ENCODE peak calls at places on chromosome 4, in five cellular contexts. One of them, this sample, is unnamed.

GRCh38 chr4:8050180-8050554 is 108.4 kb downstream of the ABLIM2 start:
- DNase-seq in CD4-positive, alpha-beta T cell: no peak
- DNase-seq in omental fat pad: no peak
- DNase-seq in brain microvascular endothelial cell: no peak
- DNase-seq in cardiac fibroblast: no peak
- DNase-seq in this sample: no peak

GRCh38 chr4:82201805-82202636 is 171.8 kb downstream of the HNRNPD start:
- DNase-seq in cardiac fibroblast: peak
- DNase-seq in omental fat pad: no peak
- DNase-seq in brain microvascular endothelial cell: peak
- DNase-seq in CD4-positive, alpha-beta T cell: peak
- DNase-seq in this sample: no peak

GRCh38 chr4:26176621-26177121 is 144.1 kb upstream of the RBPJ start:
- DNase-seq in omental fat pad: no peak
- DNase-seq in brain microvascular endothelial cell: peak
- DNase-seq in CD4-positive, alpha-beta T cell: no peak
- DNase-seq in cardiac fibroblast: peak
- DNase-seq in this sample: no peak

GRCh38 chr4:83046693-83047473 is 11.9 kb downstream of the COPS4 start:
- DNase-seq in CD4-positive, alpha-beta T cell: no peak
- DNase-seq in brain microvascular endothelial cell: no peak
- DNase-seq in cardiac fibroblast: no peak
- DNase-seq in omental fat pad: no peak
- DNase-seq in this sample: no peak

GRCh38 chr4:123042095-123042494 is 119.7 kb upstream of the NUDT6 start:
- DNase-seq in cardiac fibroblast: no peak
- DNase-seq in omental fat pad: no peak
- DNase-seq in CD4-positive, alpha-beta T cell: no peak
- DNase-seq in brain microvascular endothelial cell: no peak
- DNase-seq in this sample: no peak

GRCh38 chr4:6612961-6613675 is 27.4 kb upstream of the MRFAP1 start:
- DNase-seq in omental fat pad: no peak
- DNase-seq in brain microvascular endothelial cell: no peak
- DNase-seq in CD4-positive, alpha-beta T cell: no peak
- DNase-seq in cardiac fibroblast: no peak
- DNase-seq in this sample: no peak

GRCh38 chr4:11487876-11488545 is 59.3 kb upstream of the HS3ST1 start:
- DNase-seq in cardiac fibroblast: peak
- DNase-seq in brain microvascular endothelial cell: no peak
- DNase-seq in CD4-positive, alpha-beta T cell: no peak
- DNase-seq in omental fat pad: no peak
- DNase-seq in this sample: no peak

GRCh38 chr4:71186566-71187398 is 152.0 kb upstream of the SLC4A4 start:
- DNase-seq in brain microvascular endothelial cell: no peak
- DNase-seq in cardiac fibroblast: peak
- DNase-seq in CD4-positive, alpha-beta T cell: peak
- DNase-seq in omental fat pad: no peak
- DNase-seq in this sample: no peak

GRCh38 chr4:72665376-72665978 is 96.5 kb upstream of the ADAMTS3 start:
- DNase-seq in cardiac fibroblast: no peak
- DNase-seq in omental fat pad: no peak
- DNase-seq in CD4-positive, alpha-beta T cell: no peak
- DNase-seq in brain microvascular endothelial cell: no peak
- DNase-seq in this sample: no peak

GRCh38 chr4:2745981-2746806 is 9.9 kb downstream of the TNIP2 start:
- DNase-seq in omental fat pad: no peak
- DNase-seq in CD4-positive, alpha-beta T cell: peak
- DNase-seq in cardiac fibroblast: peak
- DNase-seq in brain microvascular endothelial cell: peak
- DNase-seq in this sample: peak

GRCh38 chr4:184284742-184285141 is 67.1 kb upstream of the ENPP6 start:
- DNase-seq in omental fat pad: no peak
- DNase-seq in brain microvascular endothelial cell: no peak
- DNase-seq in cardiac fibroblast: no peak
- DNase-seq in CD4-positive, alpha-beta T cell: no peak
- DNase-seq in this sample: no peak

GRCh38 chr4:165874072-165874798 is 1.2 kb downstream of the TLL1 start:
- DNase-seq in omental fat pad: no peak
- DNase-seq in CD4-positive, alpha-beta T cell: no peak
- DNase-seq in cardiac fibroblast: peak
- DNase-seq in brain microvascular endothelial cell: no peak
- DNase-seq in this sample: no peak

GRCh38 chr4:139872274-139872673 is 206.7 kb downstream of the MGST2 start:
- DNase-seq in brain microvascular endothelial cell: peak
- DNase-seq in omental fat pad: no peak
- DNase-seq in CD4-positive, alpha-beta T cell: no peak
- DNase-seq in cardiac fibroblast: peak
- DNase-seq in this sample: peak

GRCh38 chr4:24560770-24561415 is 23.5 kb downstream of the DHX15 start:
- DNase-seq in CD4-positive, alpha-beta T cell: no peak
- DNase-seq in cardiac fibroblast: no peak
- DNase-seq in omental fat pad: no peak
- DNase-seq in brain microvascular endothelial cell: no peak
- DNase-seq in this sample: no peak

GRCh38 chr4:107823870-107824366 is 814 bp upstream of the SGMS2 start:
- DNase-seq in omental fat pad: no peak
- DNase-seq in cardiac fibroblast: no peak
- DNase-seq in CD4-positive, alpha-beta T cell: no peak
- DNase-seq in brain microvascular endothelial cell: no peak
- DNase-seq in this sample: peak

GRCh38 chr4:17111959-17112659 is 213.7 kb upstream of the LDB2 start:
- DNase-seq in omental fat pad: no peak
- DNase-seq in CD4-positive, alpha-beta T cell: no peak
- DNase-seq in cardiac fibroblast: peak
- DNase-seq in brain microvascular endothelial cell: no peak
- DNase-seq in this sample: no peak
- TF ChIP-seq CTCF in omental fat pad: no peak
- TF ChIP-seq CTCF in CD4-positive, alpha-beta T cell: no peak
- TF ChIP-seq CTCF in cardiac fibroblast: peak
- TF ChIP-seq CTCF in brain microvascular endothelial cell: peak
- TF ChIP-seq CTCF in this sample: no peak

DNA sequence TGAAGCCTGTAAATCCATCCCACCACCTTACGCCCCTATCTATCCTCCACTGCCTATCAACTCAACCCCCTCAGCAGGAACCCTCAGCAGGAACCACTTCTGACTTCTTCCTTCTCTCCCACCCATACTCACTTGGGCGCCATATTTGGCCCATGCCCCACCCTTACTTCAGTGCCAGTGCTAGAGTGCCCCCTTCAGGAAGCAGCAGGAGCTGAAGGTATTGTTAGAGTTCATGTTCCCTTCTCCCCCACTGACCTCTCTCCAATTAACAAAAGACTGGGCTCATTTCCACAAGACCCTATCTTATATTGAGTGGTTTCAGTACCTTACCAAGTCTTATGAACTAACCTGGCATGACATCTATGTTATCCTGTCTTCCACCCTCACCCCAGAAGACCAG is 363.1 kb upstream of the SLIT2 start:
- DNase-seq in CD4-positive, alpha-beta T cell: no peak
- DNase-seq in brain microvascular endothelial cell: no peak
- DNase-seq in cardiac fibroblast: no peak
- DNase-seq in omental fat pad: no peak
- DNase-seq in this sample: no peak
- TF ChIP-seq CTCF in CD4-positive, alpha-beta T cell: no peak
- TF ChIP-seq CTCF in brain microvascular endothelial cell: peak
- TF ChIP-seq CTCF in cardiac fibroblast: no peak
- TF ChIP-seq CTCF in omental fat pad: no peak
- TF ChIP-seq CTCF in this sample: no peak

GRCh38 chr4:91958651-91959050 is 345.1 kb upstream of the GRID2 start:
- DNase-seq in cardiac fibroblast: peak
- DNase-seq in omental fat pad: no peak
- DNase-seq in CD4-positive, alpha-beta T cell: no peak
- DNase-seq in brain microvascular endothelial cell: no peak
- DNase-seq in this sample: no peak

GRCh38 chr4:91957963-91958362 is 345.8 kb upstream of the GRID2 start:
- DNase-seq in cardiac fibroblast: no peak
- DNase-seq in CD4-positive, alpha-beta T cell: no peak
- DNase-seq in brain microvascular endothelial cell: no peak
- DNase-seq in omental fat pad: no peak
- DNase-seq in this sample: no peak

GRCh38 chr4:91963489-91963888 is 340.3 kb upstream of the GRID2 start:
- DNase-seq in cardiac fibroblast: peak
- DNase-seq in brain microvascular endothelial cell: no peak
- DNase-seq in CD4-positive, alpha-beta T cell: no peak
- DNase-seq in omental fat pad: no peak
- DNase-seq in this sample: no peak

GRCh38 chr4:91965166-91965565 is 338.6 kb upstream of the GRID2 start:
- DNase-seq in cardiac fibroblast: no peak
- DNase-seq in omental fat pad: no peak
- DNase-seq in brain microvascular endothelial cell: no peak
- DNase-seq in CD4-positive, alpha-beta T cell: no peak
- DNase-seq in this sample: no peak

GRCh38 chr4:91961504-91961903 is 342.3 kb upstream of the GRID2 start:
- DNase-seq in omental fat pad: no peak
- DNase-seq in cardiac fibroblast: peak
- DNase-seq in CD4-positive, alpha-beta T cell: no peak
- DNase-seq in brain microvascular endothelial cell: no peak
- DNase-seq in this sample: no peak
- TF ChIP-seq CTCF in omental fat pad: no peak
- TF ChIP-seq CTCF in cardiac fibroblast: no peak
- TF ChIP-seq CTCF in CD4-positive, alpha-beta T cell: no peak
- TF ChIP-seq CTCF in brain microvascular endothelial cell: no peak
- TF ChIP-seq CTCF in this sample: no peak

DNA sequence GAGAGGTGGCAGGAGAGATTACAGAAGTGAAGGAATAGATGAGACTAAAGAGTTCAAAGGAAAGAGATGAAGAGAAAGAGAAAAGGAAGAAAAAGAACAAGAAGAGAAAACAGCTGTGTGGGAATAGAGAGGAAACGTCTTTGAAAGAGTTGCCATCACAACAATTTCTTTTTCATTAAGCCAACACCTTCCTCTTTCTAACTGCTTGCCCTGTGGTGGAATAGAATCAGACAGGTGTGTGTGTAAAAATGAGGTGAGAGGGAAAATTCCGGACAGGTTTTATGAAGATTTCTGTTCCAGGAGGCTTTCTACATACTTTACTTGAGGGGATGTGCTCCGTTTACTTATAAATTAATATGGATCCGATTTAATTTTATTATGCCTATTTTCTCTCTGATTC is 28.8 kb downstream of the DTHD1 start:
- DNase-seq in brain microvascular endothelial cell: no peak
- DNase-seq in omental fat pad: no peak
- DNase-seq in cardiac fibroblast: no peak
- DNase-seq in CD4-positive, alpha-beta T cell: no peak
- DNase-seq in this sample: no peak
- TF ChIP-seq CTCF in brain microvascular endothelial cell: no peak
- TF ChIP-seq CTCF in omental fat pad: no peak
- TF ChIP-seq CTCF in cardiac fibroblast: no peak
- TF ChIP-seq CTCF in CD4-positive, alpha-beta T cell: no peak
- TF ChIP-seq CTCF in this sample: no peak

GRCh38 chr4:81084029-81084428 is 53.5 kb downstream of the BMP3 start:
- DNase-seq in CD4-positive, alpha-beta T cell: no peak
- DNase-seq in omental fat pad: no peak
- DNase-seq in brain microvascular endothelial cell: peak
- DNase-seq in cardiac fibroblast: peak
- DNase-seq in this sample: no peak
- TF ChIP-seq CTCF in CD4-positive, alpha-beta T cell: no peak
- TF ChIP-seq CTCF in omental fat pad: no peak
- TF ChIP-seq CTCF in brain microvascular endothelial cell: peak
- TF ChIP-seq CTCF in cardiac fibroblast: peak
- TF ChIP-seq CTCF in this sample: no peak

GRCh38 chr4:38728651-38729141 is 54.1 kb downstream of the TLR10 start:
- DNase-seq in cardiac fibroblast: no peak
- DNase-seq in omental fat pad: no peak
- DNase-seq in brain microvascular endothelial cell: no peak
- DNase-seq in CD4-positive, alpha-beta T cell: no peak
- DNase-seq in this sample: no peak
- TF ChIP-seq CTCF in cardiac fibroblast: no peak
- TF ChIP-seq CTCF in omental fat pad: no peak
- TF ChIP-seq CTCF in brain microvascular endothelial cell: peak
- TF ChIP-seq CTCF in CD4-positive, alpha-beta T cell: no peak
- TF ChIP-seq CTCF in this sample: no peak

This sample was measured in CD14-positive monocyte.